ENCODE peak calls at places on chromosomes 5 and 9, in ten cellular contexts. One of them, this sample, is unnamed.

GRCh38 chr9:104997536-104997935 is 69.6 kb upstream of the ABCA1 start:
- DNase-seq in NAMALWA: no peak
- DNase-seq in cardiac muscle cell: no peak
- DNase-seq in anterior cingulate cortex: no peak
- DNase-seq in mammary epithelial cell: no peak
- DNase-seq in choroid plexus epithelial cell: no peak
- DNase-seq in mesothelial cell of epicardium: no peak
- DNase-seq in glutamatergic neuron: no peak
- DNase-seq in pulmonary artery endothelial cell: no peak
- DNase-seq in NCI-H1694 treated with DMSO at 0.1 percent for 48 hours: no peak
- DNase-seq in this sample: no peak

GRCh38 chr9:99582768-99583167 is 238.9 kb upstream of the NR4A3 start:
- DNase-seq in NAMALWA: peak
- DNase-seq in cardiac muscle cell: no peak
- DNase-seq in anterior cingulate cortex: no peak
- DNase-seq in mammary epithelial cell: no peak
- DNase-seq in choroid plexus epithelial cell: no peak
- DNase-seq in mesothelial cell of epicardium: no peak
- DNase-seq in glutamatergic neuron: no peak
- DNase-seq in pulmonary artery endothelial cell: no peak
- DNase-seq in NCI-H1694 treated with DMSO at 0.1 percent for 48 hours: no peak
- DNase-seq in this sample: no peak

GRCh38 chr5:127994087-127994660 is 89.4 kb upstream of the SLC12A2 start:
- DNase-seq in NAMALWA: no peak
- DNase-seq in cardiac muscle cell: no peak
- DNase-seq in anterior cingulate cortex: no peak
- DNase-seq in mammary epithelial cell: no peak
- DNase-seq in choroid plexus epithelial cell: no peak
- DNase-seq in mesothelial cell of epicardium: no peak
- DNase-seq in glutamatergic neuron: no peak
- DNase-seq in pulmonary artery endothelial cell: no peak
- DNase-seq in NCI-H1694 treated with DMSO at 0.1 percent for 48 hours: no peak
- DNase-seq in this sample: no peak

GRCh38 chr5:11384441-11385250 is 519.6 kb downstream of the CTNND2 start:
- DNase-seq in NAMALWA: no peak
- DNase-seq in cardiac muscle cell: no peak
- DNase-seq in anterior cingulate cortex: no peak
- DNase-seq in mammary epithelial cell: peak
- DNase-seq in choroid plexus epithelial cell: no peak
- DNase-seq in mesothelial cell of epicardium: peak
- DNase-seq in glutamatergic neuron: peak
- DNase-seq in pulmonary artery endothelial cell: no peak
- DNase-seq in NCI-H1694 treated with DMSO at 0.1 percent for 48 hours: no peak
- DNase-seq in this sample: no peak

GRCh38 chr5:34054330-34054729 is 11.3 kb upstream of the C1QTNF3 start:
- DNase-seq in NAMALWA: no peak
- DNase-seq in cardiac muscle cell: no peak
- DNase-seq in anterior cingulate cortex: no peak
- DNase-seq in mammary epithelial cell: no peak
- DNase-seq in choroid plexus epithelial cell: no peak
- DNase-seq in mesothelial cell of epicardium: no peak
- DNase-seq in glutamatergic neuron: no peak
- DNase-seq in pulmonary artery endothelial cell: no peak
- DNase-seq in NCI-H1694 treated with DMSO at 0.1 percent for 48 hours: no peak
- DNase-seq in this sample: no peak

GRCh38 chr9:12822111-12822510 is 47.3 kb downstream of the LURAP1L start:
- DNase-seq in NAMALWA: no peak
- DNase-seq in cardiac muscle cell: no peak
- DNase-seq in anterior cingulate cortex: no peak
- DNase-seq in mammary epithelial cell: no peak
- DNase-seq in choroid plexus epithelial cell: no peak
- DNase-seq in mesothelial cell of epicardium: no peak
- DNase-seq in glutamatergic neuron: no peak
- DNase-seq in pulmonary artery endothelial cell: no peak
- DNase-seq in NCI-H1694 treated with DMSO at 0.1 percent for 48 hours: no peak
- DNase-seq in this sample: no peak

GRCh38 chr5:1751026-1751863 is 48.4 kb downstream of the MRPL36 start:
- DNase-seq in NAMALWA: no peak
- DNase-seq in cardiac muscle cell: no peak
- DNase-seq in anterior cingulate cortex: no peak
- DNase-seq in mammary epithelial cell: no peak
- DNase-seq in choroid plexus epithelial cell: no peak
- DNase-seq in mesothelial cell of epicardium: peak
- DNase-seq in glutamatergic neuron: no peak
- DNase-seq in pulmonary artery endothelial cell: no peak
- DNase-seq in NCI-H1694 treated with DMSO at 0.1 percent for 48 hours: no peak
- DNase-seq in this sample: no peak

GRCh38 chr5:85931220-85931619 is 686.5 kb upstream of the COX7C start:
- DNase-seq in NAMALWA: no peak
- DNase-seq in cardiac muscle cell: no peak
- DNase-seq in anterior cingulate cortex: no peak
- DNase-seq in mammary epithelial cell: no peak
- DNase-seq in choroid plexus epithelial cell: no peak
- DNase-seq in mesothelial cell of epicardium: no peak
- DNase-seq in glutamatergic neuron: no peak
- DNase-seq in pulmonary artery endothelial cell: no peak
- DNase-seq in NCI-H1694 treated with DMSO at 0.1 percent for 48 hours: no peak
- DNase-seq in this sample: no peak

GRCh38 chr5:7493622-7494021 is 97.7 kb downstream of the ADCY2 start:
- DNase-seq in NAMALWA: no peak
- DNase-seq in cardiac muscle cell: no peak
- DNase-seq in anterior cingulate cortex: no peak
- DNase-seq in mammary epithelial cell: no peak
- DNase-seq in choroid plexus epithelial cell: no peak
- DNase-seq in mesothelial cell of epicardium: no peak
- DNase-seq in glutamatergic neuron: no peak
- DNase-seq in pulmonary artery endothelial cell: no peak
- DNase-seq in NCI-H1694 treated with DMSO at 0.1 percent for 48 hours: no peak
- DNase-seq in this sample: no peak

GRCh38 chr9:73807956-73808355 is 656.3 kb downstream of the ANXA1 start:
- DNase-seq in NAMALWA: no peak
- DNase-seq in cardiac muscle cell: no peak
- DNase-seq in anterior cingulate cortex: no peak
- DNase-seq in mammary epithelial cell: peak
- DNase-seq in choroid plexus epithelial cell: peak
- DNase-seq in mesothelial cell of epicardium: no peak
- DNase-seq in glutamatergic neuron: no peak
- DNase-seq in pulmonary artery endothelial cell: no peak
- DNase-seq in NCI-H1694 treated with DMSO at 0.1 percent for 48 hours: no peak
- DNase-seq in this sample: no peak

GRCh38 chr5:173441053-173441628 is 112.9 kb upstream of the STC2 start:
- DNase-seq in NAMALWA: no peak
- DNase-seq in cardiac muscle cell: no peak
- DNase-seq in anterior cingulate cortex: no peak
- DNase-seq in mammary epithelial cell: no peak
- DNase-seq in choroid plexus epithelial cell: peak
- DNase-seq in mesothelial cell of epicardium: no peak
- DNase-seq in glutamatergic neuron: no peak
- DNase-seq in pulmonary artery endothelial cell: no peak
- DNase-seq in NCI-H1694 treated with DMSO at 0.1 percent for 48 hours: no peak
- DNase-seq in this sample: no peak

GRCh38 chr5:72937517-72938061 is 18.3 kb upstream of the FCHO2 start:
- DNase-seq in NAMALWA: no peak
- DNase-seq in cardiac muscle cell: no peak
- DNase-seq in anterior cingulate cortex: no peak
- DNase-seq in mammary epithelial cell: no peak
- DNase-seq in choroid plexus epithelial cell: no peak
- DNase-seq in mesothelial cell of epicardium: no peak
- DNase-seq in glutamatergic neuron: no peak
- DNase-seq in pulmonary artery endothelial cell: peak
- DNase-seq in NCI-H1694 treated with DMSO at 0.1 percent for 48 hours: no peak
- DNase-seq in this sample: no peak

GRCh38 chr5:141420855-141421488 is at the start of gene PCDHGA11:
- DNase-seq in NAMALWA: peak
- DNase-seq in cardiac muscle cell: peak
- DNase-seq in anterior cingulate cortex: no peak
- DNase-seq in mammary epithelial cell: peak
- DNase-seq in choroid plexus epithelial cell: peak
- DNase-seq in mesothelial cell of epicardium: no peak
- DNase-seq in glutamatergic neuron: no peak
- DNase-seq in pulmonary artery endothelial cell: no peak
- DNase-seq in NCI-H1694 treated with DMSO at 0.1 percent for 48 hours: no peak
- DNase-seq in this sample: no peak

GRCh38 chr9:36217256-36217968 is 26.7 kb downstream of the CLTA start:
- DNase-seq in NAMALWA: no peak
- DNase-seq in cardiac muscle cell: no peak
- DNase-seq in anterior cingulate cortex: no peak
- DNase-seq in mammary epithelial cell: no peak
- DNase-seq in choroid plexus epithelial cell: no peak
- DNase-seq in mesothelial cell of epicardium: no peak
- DNase-seq in glutamatergic neuron: no peak
- DNase-seq in pulmonary artery endothelial cell: no peak
- DNase-seq in NCI-H1694 treated with DMSO at 0.1 percent for 48 hours: no peak
- DNase-seq in this sample: no peak

GRCh38 chr5:42840842-42841574 is 29.3 kb upstream of the SELENOP start:
- DNase-seq in NAMALWA: no peak
- DNase-seq in cardiac muscle cell: no peak
- DNase-seq in anterior cingulate cortex: no peak
- DNase-seq in mammary epithelial cell: peak
- DNase-seq in choroid plexus epithelial cell: peak
- DNase-seq in mesothelial cell of epicardium: no peak
- DNase-seq in glutamatergic neuron: no peak
- DNase-seq in pulmonary artery endothelial cell: no peak
- DNase-seq in NCI-H1694 treated with DMSO at 0.1 percent for 48 hours: no peak
- DNase-seq in this sample: no peak

GRCh38 chr9:131398204-131398603 is 4.3 kb downstream of the PRRC2B start:
- DNase-seq in NAMALWA: no peak
- DNase-seq in cardiac muscle cell: no peak
- DNase-seq in anterior cingulate cortex: no peak
- DNase-seq in mammary epithelial cell: peak
- DNase-seq in choroid plexus epithelial cell: peak
- DNase-seq in mesothelial cell of epicardium: no peak
- DNase-seq in glutamatergic neuron: no peak
- DNase-seq in pulmonary artery endothelial cell: no peak
- DNase-seq in NCI-H1694 treated with DMSO at 0.1 percent for 48 hours: no peak
- DNase-seq in this sample: no peak

GRCh38 chr5:149747833-149748366 is 17.8 kb downstream of the PPARGC1B start:
- DNase-seq in NAMALWA: no peak
- DNase-seq in cardiac muscle cell: no peak
- DNase-seq in anterior cingulate cortex: no peak
- DNase-seq in mammary epithelial cell: peak
- DNase-seq in choroid plexus epithelial cell: peak
- DNase-seq in mesothelial cell of epicardium: no peak
- DNase-seq in glutamatergic neuron: no peak
- DNase-seq in pulmonary artery endothelial cell: no peak
- DNase-seq in NCI-H1694 treated with DMSO at 0.1 percent for 48 hours: no peak
- DNase-seq in this sample: no peak

GRCh38 chr9:87878930-87879603 is 3.6 kb upstream of the SPATA31E1 start:
- DNase-seq in NAMALWA: no peak
- DNase-seq in cardiac muscle cell: peak
- DNase-seq in anterior cingulate cortex: no peak
- DNase-seq in mammary epithelial cell: peak
- DNase-seq in choroid plexus epithelial cell: peak
- DNase-seq in mesothelial cell of epicardium: no peak
- DNase-seq in glutamatergic neuron: no peak
- DNase-seq in pulmonary artery endothelial cell: no peak
- DNase-seq in NCI-H1694 treated with DMSO at 0.1 percent for 48 hours: no peak
- DNase-seq in this sample: no peak

GRCh38 chr9:87336914-87337333 is 160.7 kb upstream of the DAPK1 start:
- DNase-seq in NAMALWA: peak
- DNase-seq in cardiac muscle cell: peak
- DNase-seq in anterior cingulate cortex: no peak
- DNase-seq in mammary epithelial cell: peak
- DNase-seq in choroid plexus epithelial cell: peak
- DNase-seq in mesothelial cell of epicardium: no peak
- DNase-seq in glutamatergic neuron: no peak
- DNase-seq in pulmonary artery endothelial cell: peak
- DNase-seq in NCI-H1694 treated with DMSO at 0.1 percent for 48 hours: peak
- DNase-seq in this sample: peak

GRCh38 chr5:2740849-2741555 is 10.5 kb downstream of the IRX2 start:
- DNase-seq in NAMALWA: no peak
- DNase-seq in cardiac muscle cell: no peak
- DNase-seq in anterior cingulate cortex: no peak
- DNase-seq in mammary epithelial cell: peak
- DNase-seq in choroid plexus epithelial cell: no peak
- DNase-seq in mesothelial cell of epicardium: peak
- DNase-seq in glutamatergic neuron: no peak
- DNase-seq in pulmonary artery endothelial cell: no peak
- DNase-seq in NCI-H1694 treated with DMSO at 0.1 percent for 48 hours: no peak
- DNase-seq in this sample: no peak

GRCh38 chr5:74685979-74686631 is 1.1 kb downstream of the HEXB start:
- DNase-seq in NAMALWA: peak
- DNase-seq in cardiac muscle cell: peak
- DNase-seq in anterior cingulate cortex: no peak
- DNase-seq in mammary epithelial cell: peak
- DNase-seq in choroid plexus epithelial cell: peak
- DNase-seq in mesothelial cell of epicardium: no peak
- DNase-seq in glutamatergic neuron: no peak
- DNase-seq in pulmonary artery endothelial cell: no peak
- DNase-seq in NCI-H1694 treated with DMSO at 0.1 percent for 48 hours: no peak
- DNase-seq in this sample: no peak

GRCh38 chr9:91810286-91810905 is 139.6 kb downstream of the ROR2 start:
- DNase-seq in NAMALWA: no peak
- DNase-seq in cardiac muscle cell: no peak
- DNase-seq in anterior cingulate cortex: no peak
- DNase-seq in mammary epithelial cell: no peak
- DNase-seq in choroid plexus epithelial cell: no peak
- DNase-seq in mesothelial cell of epicardium: peak
- DNase-seq in glutamatergic neuron: no peak
- DNase-seq in pulmonary artery endothelial cell: no peak
- DNase-seq in NCI-H1694 treated with DMSO at 0.1 percent for 48 hours: no peak
- DNase-seq in this sample: no peak

GRCh38 chr9:87309236-87309635 is 188.4 kb upstream of the DAPK1 start:
- DNase-seq in NAMALWA: no peak
- DNase-seq in cardiac muscle cell: peak
- DNase-seq in anterior cingulate cortex: no peak
- DNase-seq in mammary epithelial cell: no peak
- DNase-seq in choroid plexus epithelial cell: peak
- DNase-seq in mesothelial cell of epicardium: no peak
- DNase-seq in glutamatergic neuron: no peak
- DNase-seq in pulmonary artery endothelial cell: no peak
- DNase-seq in NCI-H1694 treated with DMSO at 0.1 percent for 48 hours: no peak
- DNase-seq in this sample: no peak

GRCh38 chr9:129467004-129467588 is 153.8 kb downstream of the C9orf50 start:
- DNase-seq in NAMALWA: no peak
- DNase-seq in cardiac muscle cell: no peak
- DNase-seq in anterior cingulate cortex: no peak
- DNase-seq in mammary epithelial cell: no peak
- DNase-seq in choroid plexus epithelial cell: no peak
- DNase-seq in mesothelial cell of epicardium: no peak
- DNase-seq in glutamatergic neuron: no peak
- DNase-seq in pulmonary artery endothelial cell: no peak
- DNase-seq in NCI-H1694 treated with DMSO at 0.1 percent for 48 hours: no peak
- DNase-seq in this sample: no peak

GRCh38 chr5:108727154-108727638 is 20.5 kb upstream of the FER start:
- DNase-seq in NAMALWA: no peak
- DNase-seq in cardiac muscle cell: peak
- DNase-seq in anterior cingulate cortex: no peak
- DNase-seq in mammary epithelial cell: no peak
- DNase-seq in choroid plexus epithelial cell: peak
- DNase-seq in mesothelial cell of epicardium: peak
- DNase-seq in glutamatergic neuron: peak
- DNase-seq in pulmonary artery endothelial cell: no peak
- DNase-seq in NCI-H1694 treated with DMSO at 0.1 percent for 48 hours: no peak
- DNase-seq in this sample: no peak

GRCh38 chr5:154642499-154643245 is 112.5 kb upstream of the LARP1 start:
- DNase-seq in NAMALWA: peak
- DNase-seq in cardiac muscle cell: peak
- DNase-seq in anterior cingulate cortex: no peak
- DNase-seq in mammary epithelial cell: peak
- DNase-seq in choroid plexus epithelial cell: peak
- DNase-seq in mesothelial cell of epicardium: no peak
- DNase-seq in glutamatergic neuron: no peak
- DNase-seq in pulmonary artery endothelial cell: no peak
- DNase-seq in NCI-H1694 treated with DMSO at 0.1 percent for 48 hours: peak
- DNase-seq in this sample: no peak

GRCh38 chr5:144247131-144247530 is 76.5 kb downstream of the KCTD16 start:
- DNase-seq in NAMALWA: no peak
- DNase-seq in cardiac muscle cell: no peak
- DNase-seq in anterior cingulate cortex: no peak
- DNase-seq in mammary epithelial cell: no peak
- DNase-seq in choroid plexus epithelial cell: peak
- DNase-seq in mesothelial cell of epicardium: no peak
- DNase-seq in glutamatergic neuron: peak
- DNase-seq in pulmonary artery endothelial cell: no peak
- DNase-seq in NCI-H1694 treated with DMSO at 0.1 percent for 48 hours: no peak
- DNase-seq in this sample: no peak

This sample was measured in smooth muscle cell of the brain vasculature.